ENCODE peak calls at places on chromosomes 6 and 20, in eight cellular contexts. B is neuronal stem cell, H is A549, J is IMR-90, F is brain microvascular endothelial cell, M is esophagus muscularis mucosa, T is thoracic aorta, E is fibroblast of mammary gland. U is an unnamed sample.

GRCh38 chr20:8424010-8424409 is 291.9 kb downstream of the PLCB1 start:
- DNase-seq in B (no peak), H (no peak), J (peak), F (peak), M (no peak), T (no peak), E (peak), U (peak)

GRCh38 chr6:16868968-16869367 is 107.7 kb upstream of the ATXN1 start:
- DNase-seq in B (no peak), H (no peak), J (peak), F (no peak), M (no peak), T (no peak), E (no peak), U (no peak)

GRCh38 chr6:13522639-13523038 is 35.2 kb upstream of the GFOD1 start:
- DNase-seq in B (no peak), H (no peak), J (no peak), F (peak), M (no peak), T (no peak), E (peak), U (peak)

GRCh38 chr6:106275692-106276091 is 49.9 kb downstream of the ATG5 start:
- DNase-seq in B (no peak), H (no peak), J (peak), F (no peak), M (no peak), T (no peak), E (peak), U (peak)

GRCh38 chr20:58237318-58238182 is 9.1 kb upstream of the ANKRD60 start:
- DNase-seq in B (no peak), H (no peak), J (peak), F (peak), M (no peak), T (no peak), E (peak), U (peak)

GRCh38 chr6:32439708-32440214 is at the start of gene HLA-DRA:
- DNase-seq in B (peak), H (no peak), J (peak), F (peak), M (no peak), T (no peak), E (peak), U (peak)

GRCh38 chr20:31540406-31540805 is 26.2 kb downstream of the HM13 start:
- DNase-seq in B (no peak), H (no peak), J (no peak), F (no peak), M (no peak), T (no peak), E (no peak), U (no peak)

GRCh38 chr6:161486326-161486725 is 212.5 kb upstream of the AGPAT4 start:
- DNase-seq in B (no peak), H (peak), J (peak), F (peak), M (no peak), T (no peak), E (peak), U (peak)

GRCh38 chr6:116783852-116784251 is 18.3 kb upstream of the FAM162B start:
- DNase-seq in B (no peak), H (no peak), J (peak), F (no peak), M (no peak), T (no peak), E (peak), U (peak)

GRCh38 chr20:39944861-39945260 is 744.2 kb downstream of the MAFB start:
- DNase-seq in B (no peak), H (no peak), J (no peak), F (no peak), M (no peak), T (no peak), E (no peak), U (no peak)

GRCh38 chr6:132931937-132932336 is 117.6 kb downstream of the RPS12 start:
- DNase-seq in B (peak), H (no peak), J (peak), F (peak), M (no peak), T (no peak), E (peak), U (peak)

GRCh38 chr6:33853026-33853425 is 49.2 kb upstream of the MLN start:
- DNase-seq in B (no peak), H (no peak), J (no peak), F (no peak), M (no peak), T (no peak), E (no peak), U (no peak)

DNA sequence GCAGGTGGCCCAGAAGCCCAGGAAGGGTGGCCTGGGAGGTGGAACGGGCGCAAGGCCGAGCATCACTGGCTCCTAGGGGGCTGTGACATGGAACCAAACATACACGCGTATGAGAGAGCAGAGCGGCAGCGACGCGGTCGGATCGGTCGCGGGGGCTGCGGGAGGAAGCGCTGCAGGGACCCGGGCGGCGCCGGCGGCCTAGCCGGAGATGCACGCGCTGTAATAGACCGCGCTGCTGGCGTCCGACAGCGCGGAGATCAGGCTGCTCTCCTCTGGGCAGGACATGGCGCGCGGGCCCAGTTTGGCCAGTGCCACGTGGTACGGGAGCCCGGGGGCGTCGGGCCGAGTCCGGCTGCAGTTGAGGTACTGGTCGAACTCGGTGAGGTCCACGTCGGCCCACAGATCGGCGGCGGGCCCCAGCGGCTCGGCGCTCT is 1.5 kb downstream of the SOX18 start:
- DNase-seq in B (no peak), H (no peak), J (no peak), F (no peak), M (no peak), T (no peak), E (no peak), U (no peak)
- H3K4me3 ChIP-seq in B (peak), H (no peak), J (no peak), F (no peak), M (peak), T (peak), E (no peak), U (no peak)

GRCh38 chr20:845226-845868 is 11.8 kb downstream of the FAM110A start:
- DNase-seq in B (no peak), H (no peak), J (no peak), F (no peak), M (no peak), T (no peak), E (no peak), U (no peak)

GRCh38 chr20:848218-848617 is 14.7 kb downstream of the FAM110A start:
- DNase-seq in B (no peak), H (no peak), J (no peak), F (no peak), M (no peak), T (no peak), E (no peak), U (no peak)

GRCh38 chr20:845967-846893 is 12.7 kb downstream of the FAM110A start:
- DNase-seq in B (no peak), H (no peak), J (no peak), F (no peak), M (no peak), T (no peak), E (no peak), U (no peak)

GRCh38 chr20:844473-845225 is 11.1 kb downstream of the FAM110A start:
- DNase-seq in B (peak), H (peak), J (peak), F (peak), M (peak), T (peak), E (peak), U (peak)

GRCh38 chr20:846894-847278 is 13.4 kb downstream of the FAM110A start:
- DNase-seq in B (no peak), H (no peak), J (no peak), F (no peak), M (no peak), T (no peak), E (no peak), U (no peak)
- H3K4me3 ChIP-seq in B (no peak), H (no peak), J (no peak), F (no peak), M (no peak), T (no peak), E (no peak), U (no peak)

DNA sequence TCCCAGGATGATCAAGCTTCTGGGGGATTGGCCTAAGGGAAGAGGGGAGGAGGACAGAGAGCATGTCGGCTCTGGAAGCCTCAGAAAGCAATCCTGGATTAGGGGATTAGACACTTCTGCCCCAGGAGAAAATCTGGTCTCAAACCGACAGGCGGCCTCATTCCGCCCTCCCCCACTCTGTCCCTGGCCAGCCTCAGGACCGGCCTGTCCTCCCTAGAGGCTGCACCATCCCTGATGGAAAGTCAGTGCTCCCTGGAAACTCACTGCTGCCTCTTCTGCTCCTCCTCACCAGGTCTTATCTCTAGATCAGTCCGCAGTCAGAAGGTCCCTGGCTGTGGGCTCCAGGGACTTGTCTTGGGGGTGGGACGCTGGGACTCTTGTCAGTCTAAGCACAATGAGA is 905 bp upstream of the SLC12A5 start:
- DNase-seq in B (no peak), H (no peak), J (no peak), F (no peak), M (no peak), T (no peak), E (no peak), U (no peak)
- H3K4me3 ChIP-seq in B (no peak), H (no peak), J (no peak), F (no peak), M (no peak), T (no peak), E (no peak), U (no peak)

DNA sequence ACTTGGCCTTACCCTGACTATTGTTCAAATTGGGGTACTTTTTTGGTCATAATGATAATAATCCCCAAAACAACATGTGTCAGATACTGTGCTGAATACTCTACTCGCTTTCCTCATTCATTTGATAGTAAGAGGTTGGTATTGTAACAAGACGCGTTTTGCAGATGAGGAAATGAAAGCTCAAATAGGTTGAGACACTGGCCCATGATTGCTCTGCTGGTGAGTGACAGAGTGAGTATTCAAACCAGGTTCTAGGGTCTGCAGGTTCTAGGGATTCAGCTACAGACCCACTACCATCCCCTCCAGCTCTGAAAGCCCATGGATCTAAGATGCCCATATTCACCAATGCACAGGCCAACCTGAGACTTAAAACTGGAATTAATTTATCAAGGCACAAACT is 1.3 kb upstream of the ENPP4 start:
- DNase-seq in B (no peak), H (no peak), J (no peak), F (no peak), M (no peak), T (no peak), E (no peak), U (no peak)
- H3K4me3 ChIP-seq in B (no peak), H (no peak), J (no peak), F (no peak), M (no peak), T (peak), E (no peak), U (no peak)

GRCh38 chr20:2750343-2751251 is 49.8 kb downstream of the CPXM1 start:
- DNase-seq in B (no peak), H (peak), J (peak), F (peak), M (no peak), T (no peak), E (peak), U (no peak)
- H3K4me3 ChIP-seq in B (no peak), H (peak), J (no peak), F (no peak), M (peak), T (peak), E (peak), U (no peak)

GRCh38 chr6:7073082-7073783 is 34.5 kb upstream of the RREB1 start:
- DNase-seq in B (no peak), H (no peak), J (no peak), F (no peak), M (no peak), T (no peak), E (peak), U (no peak)
- H3K4me3 ChIP-seq in B (no peak), H (no peak), J (no peak), F (no peak), M (no peak), T (peak), E (no peak), U (no peak)

GRCh38 chr20:34710861-34711574 is 6.9 kb downstream of the TP53INP2 start:
- DNase-seq in B (no peak), H (no peak), J (no peak), F (no peak), M (no peak), T (no peak), E (no peak), U (no peak)

GRCh38 chr20:34709044-34709835 is 5.1 kb downstream of the TP53INP2 start:
- DNase-seq in B (peak), H (peak), J (peak), F (peak), M (peak), T (peak), E (peak), U (peak)

GRCh38 chr20:34709836-34710567 is 5.9 kb downstream of the TP53INP2 start:
- DNase-seq in B (peak), H (peak), J (peak), F (peak), M (no peak), T (no peak), E (peak), U (peak)

GRCh38 chr20:34711813-34712430 is 7.8 kb downstream of the TP53INP2 start:
- DNase-seq in B (no peak), H (no peak), J (no peak), F (no peak), M (no peak), T (no peak), E (no peak), U (no peak)

GRCh38 chr20:34710568-34710839 is 6.4 kb downstream of the TP53INP2 start:
- DNase-seq in B (no peak), H (no peak), J (no peak), F (no peak), M (no peak), T (no peak), E (no peak), U (no peak)
- H3K4me3 ChIP-seq in B (no peak), H (peak), J (no peak), F (peak), M (peak), T (peak), E (peak), U (peak)

DNA sequence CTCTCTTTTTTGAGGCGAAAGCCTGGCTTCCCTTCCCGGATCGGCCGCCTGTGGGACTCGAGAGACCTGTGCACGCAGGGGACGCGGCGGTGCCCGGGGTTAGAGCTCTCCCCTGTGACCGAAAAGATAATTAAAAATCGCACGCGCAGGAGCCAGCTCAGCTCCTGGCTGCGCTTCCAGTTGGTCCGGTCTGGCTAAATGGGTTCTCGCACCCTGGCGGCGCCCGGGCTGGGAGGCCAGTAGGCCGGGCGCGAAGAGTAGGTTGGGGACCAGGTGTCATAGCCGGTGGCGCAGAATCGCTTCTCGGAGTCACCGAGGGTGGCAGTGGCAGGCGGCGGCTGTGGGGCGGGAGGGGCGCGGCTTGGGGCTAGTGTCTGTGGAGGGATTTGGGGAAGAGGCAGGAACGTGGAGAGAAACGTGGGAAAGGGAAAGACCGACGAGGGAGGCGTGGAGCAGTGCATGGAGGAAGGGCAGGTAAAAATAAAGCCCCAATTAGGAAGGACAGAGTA is 41.9 kb upstream of the SUPT3H start:
- DNase-seq in B (peak), H (peak), J (no peak), F (peak), M (no peak), T (no peak), E (peak), U (peak)
- H3K4me3 ChIP-seq in B (no peak), H (peak), J (peak), F (peak), M (peak), T (peak), E (peak), U (peak)